ENCODE peak calls at places on chromosome 16, in nine cellular contexts. D, V, S, Y, M, R, Z, I and L are unnamed samples.
A peak's percentile ranks its signal among the peaks of the same experiment; 100 is the strongest.

GRCh38 chr16:15996432-15997109 is 47.2 kb downstream of the ABCC1 start:
- DNase-seq in D (no peak), V (peak; percentile 93), S (peak; percentile 34), Y (peak; percentile 92), M (no peak), R (no peak), Z (peak; percentile 78), I (no peak), L (no peak)

GRCh38 chr16:29821663-29822115 is 1.4 kb downstream of the MVP start:
- DNase-seq in D (no peak), V (peak; percentile 79), S (peak; percentile 62), Y (peak; percentile 91), M (no peak), R (no peak), Z (no peak), I (no peak), L (no peak)

GRCh38 chr16:57755726-57756423 is 20.3 kb downstream of the KATNB1 start:
- DNase-seq in D (no peak), V (no peak), S (no peak), Y (no peak), M (no peak), R (no peak), Z (no peak), I (no peak), L (no peak)

GRCh38 chr16:2842340-2843000 is 12.4 kb downstream of the ZG16B start:
- DNase-seq in D (peak; percentile 94), V (no peak), S (no peak), Y (peak; percentile 80), M (peak; percentile 50), R (peak; percentile 85), Z (no peak), I (peak; percentile 88), L (no peak)

GRCh38 chr16:87864331-87864989 is 4.8 kb downstream of the SLC7A5 start:
- DNase-seq in D (peak; percentile 52), V (peak; percentile 55), S (no peak), Y (no peak), M (no peak), R (no peak), Z (no peak), I (no peak), L (no peak)

GRCh38 chr16:27315333-27316037 is 1.7 kb downstream of the IL4R start:
- DNase-seq in D (peak; percentile 38), V (peak; percentile 65), S (peak; percentile 78), Y (peak; percentile 87), M (peak; percentile 61), R (no peak), Z (no peak), I (peak; percentile 78), L (peak; percentile 90)

GRCh38 chr16:76488065-76488417 is 210.8 kb downstream of the CNTNAP4 start:
- DNase-seq in D (no peak), V (no peak), S (no peak), Y (no peak), M (no peak), R (no peak), Z (no peak), I (no peak), L (no peak)

GRCh38 chr16:83946154-83946780 is 6.8 kb upstream of the OSGIN1 start:
- DNase-seq in D (no peak), V (no peak), S (no peak), Y (no peak), M (no peak), R (no peak), Z (no peak), I (no peak), L (no peak)

GRCh38 chr16:3637371-3637923 is 17.0 kb upstream of the DNASE1 start:
- DNase-seq in D (peak; percentile 53), V (peak; percentile 8), S (no peak), Y (no peak), M (peak; percentile 75), R (no peak), Z (no peak), I (peak; percentile 19), L (no peak)

GRCh38 chr16:68077866-68078725 is 7.1 kb upstream of the NFATC3 start:
- DNase-seq in D (no peak), V (no peak), S (no peak), Y (no peak), M (no peak), R (no peak), Z (no peak), I (no peak), L (no peak)

GRCh38 chr16:84194470-84195200 is 3.7 kb downstream of the ADAD2 start:
- DNase-seq in D (no peak), V (no peak), S (no peak), Y (no peak), M (no peak), R (no peak), Z (no peak), I (peak; percentile 44), L (no peak)

GRCh38 chr16:87395181-87395842 is 3.2 kb downstream of the MAP1LC3B start:
- DNase-seq in D (no peak), V (no peak), S (no peak), Y (no peak), M (no peak), R (no peak), Z (no peak), I (no peak), L (no peak)

GRCh38 chr16:53089434-53090270 is 34.9 kb downstream of the CHD9 start:
- DNase-seq in D (peak; percentile 59), V (no peak), S (peak; percentile 66), Y (peak; percentile 50), M (no peak), R (no peak), Z (peak; percentile 13), I (no peak), L (peak; percentile 90)

GRCh38 chr16:68997564-68997963 is 107.9 kb upstream of the HAS3 start:
- DNase-seq in D (no peak), V (no peak), S (no peak), Y (no peak), M (no peak), R (no peak), Z (no peak), I (no peak), L (no peak)

GRCh38 chr16:7025616-7026190 is 306.9 kb upstream of the RBFOX1 start:
- DNase-seq in D (peak; percentile 76), V (no peak), S (peak; percentile 14), Y (peak; percentile 10), M (peak; percentile 57), R (peak; percentile 83), Z (no peak), I (no peak), L (peak; percentile 67)

GRCh38 chr16:20094157-20094556 is 20.5 kb upstream of the GPR139 start:
- DNase-seq in D (peak; percentile 24), V (no peak), S (no peak), Y (no peak), M (no peak), R (no peak), Z (no peak), I (no peak), L (no peak)

GRCh38 chr16:11016524-11016988 is 72.2 kb downstream of the CLEC16A start:
- DNase-seq in D (no peak), V (peak; percentile 28), S (no peak), Y (no peak), M (no peak), R (no peak), Z (no peak), I (no peak), L (no peak)

GRCh38 chr16:14199624-14200023 is 128.5 kb downstream of the MRTFB start:
- DNase-seq in D (no peak), V (peak; percentile 27), S (no peak), Y (peak; percentile 8), M (no peak), R (no peak), Z (no peak), I (no peak), L (no peak)

GRCh38 chr16:69567031-69567680 is 1.4 kb downstream of the NFAT5 start:
- DNase-seq in D (no peak), V (peak; percentile 33), S (peak; percentile 20), Y (no peak), M (peak; percentile 54), R (peak; percentile 30), Z (no peak), I (peak; percentile 13), L (no peak)

GRCh38 chr16:68645494-68646388 is 631 bp downstream of the CDH3 start:
- DNase-seq in D (peak; percentile 90), V (no peak), S (peak; percentile 31), Y (no peak), M (no peak), R (peak; percentile 65), Z (no peak), I (no peak), L (no peak)

GRCh38 chr16:66265556-66266133 is 100.8 kb upstream of the CDH5 start:
- DNase-seq in D (no peak), V (no peak), S (peak; percentile 17), Y (no peak), M (no peak), R (no peak), Z (no peak), I (no peak), L (peak; percentile 16)

GRCh38 chr16:47493358-47494337 is 32.5 kb downstream of the PHKB start:
- DNase-seq in D (no peak), V (no peak), S (no peak), Y (no peak), M (peak; percentile 64), R (no peak), Z (no peak), I (no peak), L (no peak)

GRCh38 chr16:11390573-11391495 is 45.6 kb downstream of the RMI2 start:
- DNase-seq in D (no peak), V (no peak), S (no peak), Y (peak; percentile 18), M (no peak), R (peak; percentile 55), Z (no peak), I (no peak), L (no peak)

GRCh38 chr16:19718624-19718965 is 524 bp downstream of the IQCK start:
- DNase-seq in D (peak; percentile 83), V (peak; percentile 9), S (no peak), Y (no peak), M (peak; percentile 8), R (no peak), Z (no peak), I (no peak), L (no peak)

GRCh38 chr16:14101415-14101814 is 30.3 kb downstream of the MRTFB start:
- DNase-seq in D (no peak), V (no peak), S (no peak), Y (no peak), M (no peak), R (no peak), Z (no peak), I (no peak), L (no peak)

GRCh38 chr16:54677551-54677950 is 253.1 kb upstream of the IRX5 start:
- DNase-seq in D (no peak), V (no peak), S (no peak), Y (peak; percentile 13), M (no peak), R (no peak), Z (no peak), I (no peak), L (no peak)

GRCh38 chr16:57537596-57538234 is 1.3 kb upstream of the CCDC102A start:
- DNase-seq in D (no peak), V (no peak), S (no peak), Y (no peak), M (peak; percentile 58), R (no peak), Z (no peak), I (peak; percentile 46), L (peak; percentile 32)

GRCh38 chr16:1472974-1473373 is 1.9 kb downstream of the CLCN7 start:
- DNase-seq in D (no peak), V (no peak), S (no peak), Y (no peak), M (no peak), R (no peak), Z (no peak), I (no peak), L (no peak)